ENCODE peak calls at places on chromosomes 3 and 15, in ten cellular contexts. K is HT1080; U is amniotic stem cell; Q is NAMALWA; W is brain microvascular endothelial cell; M is pancreas; G is NCI-H2029 treated with DMSO at 0.1 percent for 48 hours; C is renal cortical epithelial cell; S is stimulated activated CD8-positive, alpha-beta memory T cell treated with anti-CD3 and anti-CD28 coated beads, Interleukin-7, amount 100 ng/mL, for 48 hours; V is fibroblast of gingiva. A is an unnamed sample.

GRCh38 chr3:40071683-40072238 is 237.7 kb upstream of the EIF1B start:
- DNase-seq in K (no peak), S (no peak), U (no peak), C (no peak), W (no peak), M (no peak), Q (no peak), G (no peak), V (no peak), A (no peak)

GRCh38 chr3:86029590-86029989 is 961.4 kb downstream of the VGLL3 start:
- DNase-seq in V (no peak), S (no peak), M (no peak), W (no peak), U (no peak), Q (no peak), G (no peak), C (peak), K (peak), A (no peak)

GRCh38 chr3:15894382-15894781 is 96.6 kb upstream of the ANKRD28 start:
- DNase-seq in V (no peak), U (no peak), W (no peak), G (no peak), S (no peak), Q (no peak), C (no peak), K (no peak), M (no peak), A (no peak)

GRCh38 chr15:71739355-71739754 is 71.0 kb upstream of the NR2E3 start:
- DNase-seq in G (no peak), W (no peak), C (no peak), U (no peak), Q (no peak), V (no peak), S (no peak), K (no peak), M (no peak), A (no peak)

GRCh38 chr3:23077126-23077525 is 126.0 kb upstream of the UBE2E2 start:
- DNase-seq in M (no peak), U (no peak), K (no peak), V (no peak), G (no peak), W (no peak), C (no peak), S (no peak), Q (no peak), A (no peak)

GRCh38 chr15:66711886-66712285 is 9.8 kb downstream of the SMAD6 start:
- DNase-seq in Q (no peak), G (no peak), U (no peak), W (no peak), M (no peak), V (no peak), C (no peak), S (no peak), K (no peak), A (no peak)

GRCh38 chr15:68259883-68260282 is 17.7 kb upstream of the FEM1B start:
- DNase-seq in Q (no peak), G (peak), S (no peak), M (no peak), U (no peak), C (no peak), W (no peak), V (no peak), K (no peak), A (peak)

GRCh38 chr3:171101982-171102610 is 75.6 kb upstream of the SLC2A2 start:
- DNase-seq in Q (no peak), C (peak), M (no peak), U (no peak), K (peak), S (no peak), W (peak), G (no peak), V (peak), A (no peak)

GRCh38 chr15:63156086-63156707 is 1.1 kb downstream of the RPS27L start:
- DNase-seq in G (no peak), S (no peak), M (no peak), K (peak), V (peak), U (no peak), C (no peak), Q (peak), W (no peak), A (no peak)

GRCh38 chr3:99625643-99626414 is 12.6 kb upstream of the COL8A1 start:
- DNase-seq in G (no peak), W (no peak), Q (no peak), S (no peak), M (no peak), U (no peak), V (peak), K (no peak), C (no peak), A (no peak)

GRCh38 chr3:72229952-72230351 is 445.0 kb upstream of the PROK2 start:
- DNase-seq in W (no peak), M (no peak), V (no peak), G (peak), C (no peak), Q (no peak), K (no peak), S (no peak), U (no peak), A (no peak)

GRCh38 chr15:75140080-75140879 is 61.4 kb upstream of the C15orf39 start:
- DNase-seq in S (no peak), W (no peak), Q (no peak), V (no peak), C (no peak), K (no peak), M (no peak), G (no peak), U (no peak), A (no peak)

GRCh38 chr15:64151727-64152506 is at the start of gene SNX22:
- DNase-seq in K (no peak), S (no peak), Q (peak), U (no peak), C (no peak), G (no peak), M (peak), V (no peak), W (no peak), A (no peak)

GRCh38 chr15:77186518-77187095 is 115.7 kb upstream of the TSPAN3 start:
- DNase-seq in G (no peak), W (no peak), K (no peak), M (no peak), C (peak), S (no peak), U (no peak), V (peak), Q (peak), A (no peak)

GRCh38 chr3:8500966-8501365 is 657 bp upstream of the LMCD1 start:
- DNase-seq in W (no peak), G (no peak), M (no peak), C (no peak), K (no peak), Q (no peak), S (no peak), V (no peak), U (no peak), A (no peak)

GRCh38 chr15:48143856-48144255 is 23.1 kb downstream of the SLC24A5 start:
- DNase-seq in C (no peak), Q (no peak), K (peak), U (no peak), S (no peak), V (no peak), G (no peak), W (no peak), M (no peak), A (no peak)

GRCh38 chr15:66841953-66842681 is 140.1 kb downstream of the SMAD6 start:
- DNase-seq in W (peak), Q (no peak), G (no peak), V (peak), S (no peak), K (peak), M (peak), U (peak), C (peak), A (no peak)

GRCh38 chr3:110789315-110789714 is 282.3 kb upstream of the NECTIN3 start:
- DNase-seq in V (peak), M (no peak), G (no peak), W (peak), S (no peak), C (no peak), Q (no peak), K (peak), U (no peak), A (no peak)

GRCh38 chr3:159964166-159964973 is 24.3 kb upstream of the IL12A start:
- DNase-seq in G (no peak), V (peak), K (peak), Q (no peak), M (no peak), S (no peak), C (peak), U (peak), W (peak), A (no peak)

A was measured in NCI-H510A treated with DMSO at 0.1 percent for 48 hours.